ENCODE peak calls at places on chromosomes 2 and 18, in four cellular contexts. G, H, E and R are unnamed samples.

GRCh38 chr2:68889021-68889420 is 17.8 kb upstream of the BMP10 start:
- DNase-seq in E (no peak), H (no peak), G (no peak), R (no peak)

GRCh38 chr2:24986397-24986796 is 14.6 kb upstream of the DNAJC27 start:
- DNase-seq in E (no peak), G (no peak), H (no peak), R (no peak)

GRCh38 chr2:144015655-144016245 is 504.2 kb downstream of the ZEB2 start:
- DNase-seq in E (no peak), G (no peak), H (no peak), R (peak; percentile 1)

GRCh38 chr2:109290887-109291675 is 162.1 kb downstream of the SH3RF3 start:
- DNase-seq in G (no peak), H (no peak), E (no peak), R (no peak)

GRCh38 chr2:177668617-177669016 is 276.0 kb downstream of the AGPS start:
- DNase-seq in G (no peak), H (no peak), E (no peak), R (no peak)

GRCh38 chr18:37432796-37433195 is 132.8 kb downstream of the CELF4 start:
- DNase-seq in H (no peak), E (no peak), G (no peak), R (no peak)

GRCh38 chr2:95390881-95391321 is 11.6 kb upstream of the FAHD2A start:
- DNase-seq in H (no peak), E (no peak), G (no peak), R (no peak)

GRCh38 chr2:3522851-3523481 is 3.6 kb upstream of the ADI1 start:
- DNase-seq in G (no peak), E (no peak), H (peak; percentile 60), R (no peak)

GRCh38 chr2:68357608-68358337 is 7.3 kb upstream of the PLEK start:
- DNase-seq in E (peak; percentile 60), G (no peak), H (peak; percentile 52), R (peak; percentile 22)

GRCh38 chr2:232573821-232574435 is 23.4 kb downstream of the EIF4E2 start:
- DNase-seq in G (no peak), E (no peak), H (no peak), R (no peak)

GRCh38 chr2:148719941-148720436 is 75.4 kb downstream of the EPC2 start:
- DNase-seq in H (no peak), E (no peak), G (no peak), R (no peak)

GRCh38 chr2:189218236-189218635 is 38.7 kb upstream of the COL5A2 start:
- DNase-seq in G (no peak), E (no peak), H (no peak), R (no peak)

GRCh38 chr2:68333931-68334330 is 14.2 kb upstream of the CNRIP1 start:
- DNase-seq in E (no peak), H (no peak), G (no peak), R (no peak)

GRCh38 chr2:16248571-16249105 is 308.3 kb downstream of the MYCN start:
- DNase-seq in G (no peak), H (no peak), E (no peak), R (no peak)

GRCh38 chr2:231563378-231563961 is 29.2 kb upstream of the TEX44 start:
- DNase-seq in G (peak; percentile 81), E (peak; percentile 82), H (peak; percentile 34), R (peak; percentile 64)

GRCh38 chr2:124369181-124369580 is 344.1 kb downstream of the CNTNAP5 start:
- DNase-seq in G (no peak), E (no peak), H (no peak), R (no peak)

GRCh38 chr2:39512434-39512935 is 75.4 kb upstream of the MAP4K3 start:
- DNase-seq in G (no peak), H (no peak), E (no peak), R (no peak)

GRCh38 chr2:129165001-129165400 is 814.5 kb upstream of the RAB6C start:
- DNase-seq in G (no peak), H (no peak), E (no peak), R (no peak)

GRCh38 chr2:160522951-160523700 is 29.5 kb upstream of the RBMS1 start:
- DNase-seq in E (no peak), H (no peak), G (no peak), R (no peak)

GRCh38 chr2:237177986-237178385 is 92.3 kb downstream of the COPS8 start:
- DNase-seq in H (no peak), G (no peak), E (no peak), R (no peak)

DNA sequence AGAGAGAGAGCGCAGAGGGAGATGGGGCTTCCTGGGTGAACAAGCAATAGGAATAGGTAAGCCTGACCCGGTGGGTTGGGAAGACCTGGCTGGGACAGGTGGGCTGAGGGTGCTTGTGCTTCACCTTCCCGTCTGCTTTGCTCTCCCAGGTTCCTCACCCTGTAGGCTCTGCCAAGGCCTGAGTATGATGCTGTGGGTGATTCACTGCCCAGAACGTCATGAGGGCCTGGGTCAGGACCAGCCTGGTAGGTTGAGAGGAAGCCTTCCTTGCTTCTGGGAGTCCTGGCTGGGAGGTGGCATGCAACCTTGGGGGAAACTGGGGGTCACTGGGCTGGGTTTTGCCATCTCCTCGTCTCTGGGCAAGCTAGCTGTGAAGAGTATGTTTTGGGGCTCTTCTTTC is 220.2 kb upstream of the APCDD1 start:
- DNase-seq in E (no peak), H (no peak), G (no peak), R (no peak)
- TF ChIP-seq HMGXB4 in E (no peak), H (no peak), G (no peak), R (no peak)

GRCh38 chr2:33890686-33891085 is 291.6 kb upstream of the FAM98A start:
- DNase-seq in H (no peak), E (no peak), G (no peak), R (no peak)
- TF ChIP-seq HMGXB4 in H (no peak), E (no peak), G (no peak), R (no peak)

DNA sequence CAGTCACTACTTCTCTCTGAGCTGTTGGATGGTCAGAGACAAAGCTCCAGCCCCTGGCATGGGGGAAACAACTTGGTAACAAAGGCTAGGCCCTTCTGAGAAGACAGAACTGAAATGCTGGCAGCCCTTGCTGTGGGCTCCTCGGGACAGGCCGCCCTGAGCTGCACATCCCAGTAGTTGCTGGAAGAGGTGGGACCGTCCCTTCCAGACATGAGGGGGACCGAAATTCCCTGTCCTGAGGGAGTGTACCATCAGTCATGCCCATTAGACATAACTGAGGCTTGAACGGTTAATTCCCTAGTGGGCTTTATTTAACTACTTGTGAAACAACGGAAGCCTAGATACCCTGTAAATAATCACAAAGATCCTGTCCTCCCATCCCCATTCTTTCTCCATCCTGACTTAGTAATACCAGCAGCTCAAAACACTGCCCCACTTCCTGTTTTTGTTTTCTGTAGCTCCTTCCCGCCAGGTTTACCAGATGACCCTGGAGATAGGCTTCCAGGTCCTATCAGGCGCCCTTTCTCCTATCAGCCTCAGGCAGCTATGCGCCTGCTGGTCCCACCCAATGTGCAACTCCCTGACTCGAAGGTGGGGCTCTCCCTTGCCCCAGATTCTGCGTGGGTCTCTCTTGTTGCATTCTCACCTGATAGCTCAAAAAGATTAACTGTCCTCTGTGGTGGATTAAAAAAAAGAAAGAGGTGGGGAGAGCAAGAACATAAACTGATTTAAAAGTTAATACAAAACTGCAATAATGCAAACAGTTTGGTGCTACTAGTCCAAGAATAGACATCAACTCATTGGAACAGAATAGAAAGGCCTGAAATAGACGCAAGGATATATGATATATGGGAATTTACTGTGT is 37.0 kb upstream of the NT5DC4 start:
- DNase-seq in H (peak; percentile 36), E (no peak), G (peak; percentile 94), R (no peak)
- TF ChIP-seq HMGXB4 in H (no peak), E (no peak), G (no peak), R (no peak)

GRCh38 chr2:74498500-74499268 is 719 bp downstream of the LBX2 start:
- DNase-seq in H (no peak), E (peak; percentile 63), G (no peak), R (peak; percentile 32)
- TF ChIP-seq HMGXB4 in H (no peak), E (no peak), G (no peak), R (no peak)